ENCODE peak calls at places on chromosomes 4 and X, in seven cellular contexts. O is OCI-LY7, Y is K562, K is thoracic aorta, T is left ventricle myocardium inferior, P is MM.1S, Q is Peyer's patch. C is an unnamed sample.
A peak's percentile ranks its signal among the peaks of the same experiment; 100 is the strongest.

GRCh38 chrX:148049441-148049840 is 68.3 kb downstream of the FMR1NB start:
- DNase-seq in O (peak; percentile 60), Y (peak; percentile 11), K (no peak), T (no peak), P (peak; percentile 54), Q (no peak), C (no peak)

GRCh38 chr4:154044118-154044517 is 255.2 kb upstream of the SFRP2 start:
- DNase-seq in O (no peak), Y (no peak), K (no peak), T (no peak), P (no peak), Q (no peak), C (peak; percentile 75)

GRCh38 chr4:135508006-135508714 is 1306.6 kb upstream of the PABPC4L start:
- DNase-seq in O (no peak), Y (no peak), K (no peak), T (no peak), P (peak; percentile 23), Q (no peak), C (no peak)

GRCh38 chr4:140014284-140014683 is 139.7 kb downstream of the MAML3 start:
- DNase-seq in O (no peak), Y (no peak), K (no peak), T (no peak), P (no peak), Q (no peak), C (no peak)

GRCh38 chr4:150237110-150237852 is 159.0 kb downstream of the DCLK2 start:
- DNase-seq in O (no peak), Y (no peak), K (no peak), T (no peak), P (no peak), Q (no peak), C (no peak)

GRCh38 chr4:5055411-5055810 is 4.1 kb downstream of the STK32B start:
- DNase-seq in O (no peak), Y (no peak), K (no peak), T (no peak), P (no peak), Q (no peak), C (no peak)

GRCh38 chrX:125340508-125340907 is 20.8 kb downstream of the TEX13C start:
- DNase-seq in O (no peak), Y (peak; percentile 55), K (no peak), T (no peak), P (no peak), Q (no peak), C (no peak)

GRCh38 chr4:173138636-173139035 is 30.0 kb upstream of the GALNT7 start:
- DNase-seq in O (no peak), Y (no peak), K (no peak), T (no peak), P (no peak), Q (no peak), C (no peak)

GRCh38 chr4:17098946-17099345 is 200.5 kb upstream of the LDB2 start:
- DNase-seq in O (no peak), Y (no peak), K (no peak), T (no peak), P (no peak), Q (no peak), C (no peak)

GRCh38 chr4:68175562-68176155 is 46.0 kb upstream of the TMPRSS11F start:
- DNase-seq in O (peak; percentile 64), Y (peak; percentile 47), K (no peak), T (no peak), P (peak; percentile 74), Q (no peak), C (no peak)

GRCh38 chr4:142396279-142396678 is 449.8 kb downstream of the INPP4B start:
- DNase-seq in O (no peak), Y (no peak), K (no peak), T (no peak), P (no peak), Q (no peak), C (no peak)

GRCh38 chr4:95545526-95545925 is 3.2 kb downstream of the UNC5C start:
- DNase-seq in O (no peak), Y (no peak), K (no peak), T (no peak), P (no peak), Q (no peak), C (no peak)

GRCh38 chr4:14178421-14178820 is 550.9 kb upstream of the BOD1L1 start:
- DNase-seq in O (peak; percentile 41), Y (no peak), K (no peak), T (no peak), P (peak; percentile 79), Q (no peak), C (no peak)

GRCh38 chrX:20060961-20061868 is 55.5 kb downstream of the MAP7D2 start:
- DNase-seq in O (peak; percentile 88), Y (no peak), K (no peak), T (no peak), P (peak; percentile 75), Q (peak; percentile 61), C (no peak)

GRCh38 chrX:15244421-15244820 is 25.5 kb downstream of the ASB9 start:
- DNase-seq in O (no peak), Y (no peak), K (no peak), T (no peak), P (no peak), Q (no peak), C (no peak)

GRCh38 chrX:133980406-133980805 is 5.0 kb downstream of the GPC3 start:
- DNase-seq in O (no peak), Y (no peak), K (no peak), T (no peak), P (no peak), Q (no peak), C (no peak)

GRCh38 chrX:135596495-135596894 is 76.0 kb downstream of the INTS6L start:
- DNase-seq in O (peak; percentile 42), Y (peak; percentile 55), K (no peak), T (peak; percentile 14), P (peak; percentile 34), Q (peak; percentile 16), C (no peak)

GRCh38 chr4:58061967-58062366 is 951.8 kb upstream of the IGFBP7 start:
- DNase-seq in O (no peak), Y (no peak), K (no peak), T (no peak), P (no peak), Q (no peak), C (no peak)

GRCh38 chr4:128675083-128675482 is 134.4 kb upstream of the JADE1 start:
- DNase-seq in O (peak; percentile 46), Y (no peak), K (no peak), T (no peak), P (peak; percentile 97), Q (no peak), C (no peak)

GRCh38 chr4:87101543-87102199 is 118.7 kb downstream of the KLHL8 start:
- DNase-seq in O (no peak), Y (no peak), K (no peak), T (no peak), P (no peak), Q (no peak), C (no peak)

GRCh38 chrX:121831601-121832000 is 784.2 kb downstream of the GLUD2 start:
- DNase-seq in O (no peak), Y (no peak), K (no peak), T (no peak), P (no peak), Q (no peak), C (no peak)

DNA sequence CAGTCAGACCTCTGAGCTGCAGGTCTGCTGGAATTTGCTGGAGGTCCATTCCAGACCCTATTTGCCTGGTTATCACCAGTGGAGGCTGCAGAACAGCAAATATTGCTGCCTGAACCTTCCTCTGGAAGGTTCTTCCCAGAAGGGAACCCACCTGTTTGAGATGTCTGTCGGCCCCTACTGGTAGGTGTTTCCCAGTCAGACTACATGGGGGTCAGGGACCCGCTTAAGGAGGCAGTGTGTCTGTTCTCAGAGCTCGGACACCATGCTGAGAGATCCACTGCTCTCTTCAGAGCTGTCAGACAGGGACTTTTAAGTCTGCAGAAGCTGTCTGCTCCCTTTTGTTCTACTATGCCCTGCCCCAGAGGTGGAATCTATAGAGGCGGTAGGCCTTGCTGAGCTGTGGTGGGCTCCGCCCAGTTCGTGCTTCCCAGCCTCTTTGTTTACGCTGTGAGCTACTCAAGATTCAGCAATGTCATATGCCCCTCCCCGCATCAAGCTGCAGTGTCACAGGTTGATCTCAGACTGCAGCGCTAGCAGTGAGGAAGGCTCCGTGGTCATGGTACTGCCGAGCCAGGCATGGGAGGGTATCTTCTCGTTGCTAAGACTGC is 44.1 kb upstream of the KDR start:
- DNase-seq in O (no peak), Y (no peak), K (no peak), T (peak; percentile 26), P (no peak), Q (no peak), C (no peak)
- H3K4me3 ChIP-seq in O (no peak overlapping the region), Y (no peak overlapping the region), K (no peak overlapping the region), T (no peak overlapping the region), P (no peak overlapping the region), Q (no peak overlapping the region), C (no peak overlapping the region)

GRCh38 chr4:8730681-8731080 is 138.1 kb downstream of the CPZ start:
- DNase-seq in O (no peak), Y (no peak), K (no peak), T (no peak), P (no peak), Q (no peak), C (peak; percentile 5)

GRCh38 chr4:8732092-8732491 is 139.5 kb downstream of the CPZ start:
- DNase-seq in O (no peak), Y (no peak), K (no peak), T (no peak), P (no peak), Q (no peak), C (no peak)

GRCh38 chr4:8732681-8733243 is 138.9 kb downstream of the HMX1 start:
- DNase-seq in O (no peak), Y (no peak), K (no peak), T (no peak), P (no peak), Q (no peak), C (no peak)

GRCh38 chr4:8730159-8730558 is 137.6 kb downstream of the CPZ start:
- DNase-seq in O (no peak), Y (no peak), K (no peak), T (no peak), P (no peak), Q (no peak), C (peak; percentile 19)

GRCh38 chr4:8731364-8731763 is 138.8 kb downstream of the CPZ start:
- DNase-seq in O (no peak), Y (no peak), K (no peak), T (no peak), P (no peak), Q (no peak), C (no peak)
- H3K4me1 ChIP-seq in O (no peaks in the 10 kb centered on the region), Y (no peaks in the 10 kb centered on the region), K (no peaks in the 10 kb centered on the region), T (no peaks in the 10 kb centered on the region), P (peaks cover 7% of the 10 kb centered on the region), Q (no peaks in the 10 kb centered on the region), C (no peaks in the 10 kb centered on the region)

GRCh38 chr4:174999407-174999806 is 81.2 kb downstream of the ADAM29 start:
- DNase-seq in O (no peak), Y (no peak), K (no peak), T (no peak), P (no peak), Q (no peak), C (no peak)
- H3K9me3 ChIP-seq in O (peaks cover 34% of the 10 kb centered on the region), Y (no peaks in the 10 kb centered on the region), K (no peaks in the 10 kb centered on the region), T (peaks cover 10% of the 10 kb centered on the region), P (no peaks in the 10 kb centered on the region), Q (no peaks in the 10 kb centered on the region), C (no peaks in the 10 kb centered on the region)

DNA sequence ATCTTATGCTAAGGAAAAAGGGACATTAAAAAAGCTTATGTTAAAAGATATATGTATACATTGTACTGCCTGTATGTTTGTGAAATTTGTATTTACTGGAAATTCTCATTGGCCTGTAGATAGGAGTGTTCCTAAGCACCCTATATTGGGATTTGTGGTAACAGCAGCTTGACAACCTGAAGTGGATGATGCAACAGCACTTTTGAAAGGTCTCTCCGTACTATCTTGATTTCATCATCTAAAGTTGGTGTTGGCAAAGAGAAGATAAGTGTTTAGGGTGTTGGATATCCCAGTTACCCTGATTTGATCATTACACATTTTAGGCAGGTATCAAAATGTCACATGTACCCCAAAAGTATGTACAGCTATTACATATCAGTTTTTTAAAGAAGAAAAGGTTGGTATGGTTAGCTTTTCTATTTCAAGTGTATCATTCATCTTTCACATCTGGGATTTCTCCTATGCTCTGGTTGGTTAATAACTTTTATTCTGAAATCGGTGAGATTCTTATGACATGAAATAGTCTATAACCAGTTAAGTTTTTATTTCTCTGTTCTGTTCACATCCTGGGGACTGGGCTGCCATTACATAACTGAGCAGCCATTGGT is 10.3 kb downstream of the HADH start:
- DNase-seq in O (no peak), Y (no peak), K (no peak), T (no peak), P (no peak), Q (no peak), C (no peak)
- H3K4me3 ChIP-seq in O (no peak overlapping the region), Y (no peak overlapping the region), K (no peak overlapping the region), T (no peak overlapping the region), P (no peak overlapping the region), Q (no peak overlapping the region), C (no peak overlapping the region)